ENCODE peak calls at places on chromosomes 7 and 10, in four cellular contexts. Y is HCT116, I is uterus, C is C1 segment of cervical spinal cord. G is an unnamed sample.

GRCh38 chr10:84997870-84998269 is 669.5 kb downstream of the CCSER2 start:
- DNase-seq in C (no peak), Y (no peak), I (no peak), G (no peak)

GRCh38 chr10:77299257-77299656 is 338.4 kb downstream of the KCNMA1 start:
- DNase-seq in I (no peak), Y (no peak), C (no peak), G (no peak)

GRCh38 chr10:117734626-117735405 is 192.3 kb downstream of the EMX2 start:
- DNase-seq in Y (no peak), C (no peak), I (no peak), G (no peak)

GRCh38 chr7:114481995-114482394 is 67.4 kb downstream of the FOXP2 start:
- DNase-seq in I (no peak), C (no peak), Y (no peak), G (no peak)

GRCh38 chr10:81953420-81953819 is 78.4 kb downstream of the NRG3 start:
- DNase-seq in C (no peak), Y (no peak), I (no peak), G (peak; percentile 59)

GRCh38 chr10:129709101-129709500 is 242.1 kb downstream of the MGMT start:
- DNase-seq in Y (no peak), C (no peak), I (no peak), G (no peak)

GRCh38 chr7:35707422-35707821 is 12.5 kb upstream of the HERPUD2 start:
- DNase-seq in Y (no peak), C (no peak), I (no peak), G (no peak)

GRCh38 chr10:4127518-4128315 is 342.7 kb upstream of the KLF6 start:
- DNase-seq in C (no peak), I (no peak), Y (no peak), G (peak; percentile 48)

GRCh38 chr10:117132751-117133231 is 5.3 kb downstream of the VAX1 start:
- DNase-seq in Y (no peak), C (no peak), I (no peak), G (no peak)

GRCh38 chr7:138907849-138908248 is 73.3 kb downstream of the KIAA1549 start:
- DNase-seq in C (peak; percentile 16), I (no peak), Y (no peak), G (no peak)

GRCh38 chr10:17199351-17199804 is 2.1 kb downstream of the TRDMT1 start:
- DNase-seq in Y (no peak), C (no peak), I (no peak), G (no peak)

GRCh38 chr10:79049931-79050895 is 18.6 kb upstream of the ZMIZ1 start:
- DNase-seq in C (no peak), Y (no peak), I (peak; percentile 12), G (no peak)

GRCh38 chr7:88357295-88357694 is 50.6 kb upstream of the STEAP4 start:
- DNase-seq in C (no peak), Y (no peak), I (no peak), G (peak; percentile 30)

GRCh38 chr7:99124236-99124635 is 19.7 kb downstream of the SMURF1 start:
- DNase-seq in Y (no peak), C (no peak), I (no peak), G (no peak)

GRCh38 chr10:37700886-37701780 is 156.3 kb downstream of the ZNF248 start:
- DNase-seq in I (no peak), Y (no peak), C (no peak), G (no peak)

GRCh38 chr7:29243777-29244655 is 49.4 kb downstream of the CHN2 start:
- DNase-seq in I (no peak), Y (peak; percentile 29), C (no peak), G (no peak)

GRCh38 chr10:30882281-30882680 is 149.4 kb downstream of the ZNF438 start:
- DNase-seq in Y (no peak), C (no peak), I (no peak), G (peak; percentile 4)

GRCh38 chr10:132714096-132714721 is 71.7 kb downstream of the NKX6-2 start:
- DNase-seq in I (no peak), Y (no peak), C (peak; percentile 87), G (no peak)

GRCh38 chr10:124149681-124150080 is 56.3 kb upstream of the CHST15 start:
- DNase-seq in I (no peak), Y (no peak), C (no peak), G (no peak)

GRCh38 chr7:139407555-139407954 is 47.9 kb downstream of the LUC7L2 start:
- DNase-seq in C (no peak), Y (no peak), I (no peak), G (no peak)

GRCh38 chr10:24851595-24851994 is 100.8 kb downstream of the PRTFDC1 start:
- DNase-seq in I (no peak), Y (no peak), C (no peak), G (peak; percentile 92)

GRCh38 chr7:7414776-7415603 is 120.7 kb downstream of the COL28A1 start:
- DNase-seq in C (no peak), I (no peak), Y (no peak), G (no peak)

GRCh38 chr7:116674508-116675173 is 2.6 kb downstream of the MET start:
- DNase-seq in C (no peak), I (no peak), Y (no peak), G (peak; percentile 32)

GRCh38 chr7:24531255-24531654 is 42.0 kb upstream of the PALS2 start:
- DNase-seq in Y (no peak), C (no peak), I (no peak), G (no peak)

GRCh38 chr10:30048768-30049507 is 10.4 kb downstream of the JCAD start:
- DNase-seq in I (peak; percentile 48), Y (no peak), C (no peak), G (peak; percentile 98)

GRCh38 chr7:149753370-149754233 is 19.8 kb downstream of the ZNF467 start:
- DNase-seq in I (no peak), C (no peak), Y (peak; percentile 36), G (peak; percentile 58)

GRCh38 chr10:10320981-10321380 is 696.7 kb upstream of the CELF2 start:
- DNase-seq in I (no peak), Y (no peak), C (no peak), G (no peak)

GRCh38 chr10:96390460-96390864 is 31.7 kb upstream of the OPALIN start:
- DNase-seq in C (peak; percentile 82), I (no peak), Y (no peak), G (no peak)

GRCh38 chr7:5282464-5283316 is at the start of gene SLC29A4:
- DNase-seq in C (peak; percentile 40), I (no peak), Y (peak; percentile 13), G (no peak)

GRCh38 chr7:129969881-129970446 is 17.2 kb upstream of the UBE2H start:
- DNase-seq in C (no peak), Y (peak; percentile 41), I (peak; percentile 36), G (no peak)

GRCh38 chr10:6299234-6299633 is 96.5 kb downstream of the PFKFB3 start:
- DNase-seq in I (no peak), C (no peak), Y (peak; percentile 91), G (no peak)

GRCh38 chr10:113558336-113558735 is 5.5 kb downstream of the HABP2 start:
- DNase-seq in I (no peak), C (no peak), Y (no peak), G (no peak)

GRCh38 chr7:23012797-23013714 is 874 bp downstream of the HYCC1 start:
- DNase-seq in I (peak; percentile 26), C (peak; percentile 57), Y (no peak), G (peak; percentile 32)

GRCh38 chr7:46651561-46652088 is 730.6 kb upstream of the IGFBP3 start:
- DNase-seq in I (no peak), C (no peak), Y (peak; percentile 47), G (no peak)